ENCODE peak calls at places on chromosome 14, in eight cellular contexts. D is foreskin fibroblast; X is IMR-90; V is CD8-positive, alpha-beta T cell; E is endodermal cell; I is tibial artery; H is esophagus muscularis mucosa; P is suprapubic skin. S is an unnamed sample.

GRCh38 chr14:37417833-37418232 is 177.2 kb downstream of the FOXA1 start:
- DNase-seq in I (no peak), E (no peak), P (no peak), D (no peak), H (no peak), X (no peak), V (no peak), S (no peak)

GRCh38 chr14:95432152-95433093 is 84.0 kb downstream of the SYNE3 start:
- DNase-seq in V (no peak), X (peak), D (no peak), P (peak), H (no peak), I (no peak), E (peak), S (no peak)

GRCh38 chr14:36454599-36455240 is 65.3 kb downstream of the NKX2-1 start:
- DNase-seq in X (no peak), V (no peak), E (no peak), P (no peak), I (no peak), H (no peak), D (no peak), S (no peak)

GRCh38 chr14:73324536-73324932 is 87.2 kb downstream of the PAPLN start:
- DNase-seq in E (no peak), X (no peak), D (no peak), V (no peak), I (no peak), H (no peak), P (no peak), S (no peak)

GRCh38 chr14:88667555-88668273 is 104.9 kb downstream of the ZC3H14 start:
- DNase-seq in D (peak), E (peak), P (no peak), I (peak), X (peak), H (no peak), V (peak), S (peak)

GRCh38 chr14:69133206-69134125 is 19.5 kb downstream of the DCAF5 start:
- DNase-seq in P (no peak), D (peak), H (no peak), X (peak), I (no peak), V (no peak), E (no peak), S (no peak)

GRCh38 chr14:104998801-104999200 is 13.2 kb downstream of the CLBA1 start:
- DNase-seq in X (no peak), I (no peak), D (no peak), H (no peak), P (no peak), E (no peak), V (no peak), S (no peak)

GRCh38 chr14:103398427-103399195 is 13.4 kb downstream of the MARK3 start:
- DNase-seq in V (no peak), D (peak), P (no peak), I (no peak), H (no peak), X (peak), E (no peak), S (no peak)

GRCh38 chr14:66005899-66006434 is 480.2 kb upstream of the CCDC196 start:
- DNase-seq in D (no peak), E (no peak), H (no peak), P (no peak), V (no peak), X (no peak), I (no peak), S (no peak)

GRCh38 chr14:71661441-71661840 is 270.8 kb upstream of the RGS6 start:
- DNase-seq in E (no peak), V (no peak), H (no peak), X (no peak), D (no peak), I (no peak), P (no peak), S (no peak)

GRCh38 chr14:56099081-56099797 is 19.0 kb upstream of the PELI2 start:
- DNase-seq in D (no peak), X (no peak), V (no peak), E (no peak), I (no peak), H (no peak), P (no peak), S (no peak)

GRCh38 chr14:103520657-103521437 is 1.8 kb downstream of the CKB start:
- DNase-seq in V (peak), E (peak), D (peak), H (no peak), I (peak), X (peak), P (peak), S (no peak)

GRCh38 chr14:31229638-31230229 is 22.1 kb upstream of the HECTD1 start:
- DNase-seq in H (peak), X (peak), E (peak), P (peak), D (peak), V (no peak), I (peak), S (peak)

GRCh38 chr14:47154276-47154797 is 502.8 kb upstream of the RPL10L start:
- DNase-seq in E (no peak), P (no peak), V (no peak), X (no peak), D (no peak), I (no peak), H (no peak), S (no peak)

GRCh38 chr14:59918824-59919581 is 941 bp upstream of the LRRC9 start:
- DNase-seq in V (no peak), I (peak), X (peak), P (no peak), E (no peak), H (no peak), D (no peak), S (peak)

GRCh38 chr14:56813143-56813551 is 2.9 kb upstream of the OTX2 start:
- DNase-seq in P (no peak), V (no peak), E (peak), X (no peak), D (no peak), H (no peak), I (no peak), S (no peak)

GRCh38 chr14:68364823-68365222 is 428.0 kb downstream of the ZFP36L1 start:
- DNase-seq in V (no peak), D (no peak), X (no peak), E (peak), P (no peak), H (no peak), I (no peak), S (no peak)

GRCh38 chr14:34593740-34594375 is 36.1 kb downstream of the SNX6 start:
- DNase-seq in X (peak), V (no peak), H (no peak), P (peak), D (peak), I (peak), E (no peak), S (no peak)

GRCh38 chr14:88245321-88245720 is 77.7 kb downstream of the KCNK10 start:
- DNase-seq in H (no peak), I (no peak), D (no peak), X (no peak), P (no peak), V (no peak), E (no peak), S (no peak)

GRCh38 chr14:55604900-55605418 is 25.0 kb downstream of the KTN1 start:
- DNase-seq in H (no peak), V (no peak), P (no peak), I (no peak), X (no peak), E (no peak), D (no peak), S (no peak)

GRCh38 chr14:72926292-72927028 is at the start of gene DCAF4:
- DNase-seq in P (peak), V (peak), E (peak), D (peak), X (peak), H (peak), I (peak), S (peak)

GRCh38 chr14:106010783-106011182 is 484.4 kb downstream of the TMEM121 start:
- DNase-seq in X (no peak), E (no peak), I (no peak), H (peak), D (no peak), V (no peak), P (no peak), S (no peak)

GRCh38 chr14:73344304-73344703 is 107.0 kb downstream of the PAPLN start:
- DNase-seq in D (no peak), X (peak), H (no peak), E (no peak), P (no peak), I (no peak), V (no peak), S (no peak)

GRCh38 chr14:59294662-59294992 is 106.2 kb downstream of the DAAM1 start:
- DNase-seq in P (no peak), X (peak), I (no peak), D (no peak), V (no peak), E (no peak), H (no peak), S (peak)

GRCh38 chr14:51424569-51425251 is 184.7 kb downstream of the TMX1 start:
- DNase-seq in D (peak), I (no peak), V (no peak), H (no peak), P (no peak), X (peak), E (no peak), S (no peak)

GRCh38 chr14:71322660-71323250 is 415.5 kb downstream of the PCNX1 start:
- DNase-seq in H (no peak), V (no peak), I (no peak), X (peak), D (peak), E (no peak), P (no peak), S (peak)

GRCh38 chr14:20427231-20428009 is 8.5 kb downstream of the KLHL33 start:
- DNase-seq in X (peak), I (no peak), H (no peak), P (no peak), D (peak), V (no peak), E (peak), S (no peak)

GRCh38 chr14:103880986-103881926 is 33.9 kb upstream of the PPP1R13B start:
- DNase-seq in E (no peak), I (no peak), P (no peak), V (no peak), H (no peak), D (no peak), X (no peak), S (no peak)

GRCh38 chr14:89509891-89510290 is 92.9 kb upstream of the FOXN3 start:
- DNase-seq in D (peak), V (no peak), P (no peak), E (peak), I (no peak), X (peak), H (no peak), S (no peak)

GRCh38 chr14:60188115-60188514 is 22.9 kb upstream of the DHRS7 start:
- DNase-seq in E (no peak), H (no peak), V (no peak), X (no peak), P (no peak), D (no peak), I (no peak), S (no peak)

GRCh38 chr14:99780690-99781089 is 12.5 kb upstream of the EML1 start:
- DNase-seq in P (peak), H (no peak), X (no peak), V (no peak), E (peak), I (no peak), D (no peak), S (no peak)

GRCh38 chr14:99786423-99787051 is 6.7 kb upstream of the EML1 start:
- DNase-seq in X (no peak), V (no peak), E (no peak), I (no peak), D (no peak), H (no peak), P (peak), S (no peak)

GRCh38 chr14:99781853-99782610 is 11.2 kb upstream of the EML1 start:
- DNase-seq in P (no peak), X (no peak), D (no peak), V (no peak), E (peak), I (no peak), H (no peak), S (no peak)

GRCh38 chr14:99781091-99781490 is 12.1 kb upstream of the EML1 start:
- DNase-seq in V (no peak), D (no peak), P (peak), X (no peak), E (peak), I (no peak), H (no peak), S (no peak)

GRCh38 chr14:99784508-99784907 is 8.7 kb upstream of the EML1 start:
- DNase-seq in P (peak), H (no peak), I (no peak), E (peak), X (no peak), V (no peak), D (no peak), S (no peak)
- TF ChIP-seq CTCF in P (no peak), H (no peak), I (no peak), E (no peak), X (no peak), V (no peak), D (no peak), S (no peak)

DNA sequence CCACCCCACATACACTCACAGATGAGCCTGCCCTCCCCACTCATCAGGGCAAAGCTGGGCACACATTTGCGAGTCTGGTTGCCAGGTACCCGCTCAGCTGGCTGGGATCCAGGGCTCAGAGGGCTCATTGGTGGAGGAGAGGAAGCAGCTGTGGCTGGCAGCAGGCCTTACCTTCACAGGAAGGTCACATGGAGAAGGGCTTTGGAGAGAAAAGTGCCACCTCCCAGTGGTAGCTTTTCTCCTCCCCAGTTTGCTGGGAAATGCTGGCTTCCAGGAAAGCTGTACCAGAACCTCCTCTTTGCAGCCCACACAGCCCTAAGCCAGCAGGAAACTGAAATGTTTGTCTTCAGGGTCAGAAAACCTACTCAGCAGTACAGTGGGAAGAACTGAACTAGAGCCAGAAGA is 55.6 kb downstream of the LGMN start:
- DNase-seq in V (peak), D (no peak), P (no peak), I (peak), E (no peak), X (peak), H (no peak), S (no peak)
- TF ChIP-seq CTCF in V (no peak), D (no peak), P (no peak), I (no peak), E (no peak), X (no peak), H (no peak), S (no peak)

DNA sequence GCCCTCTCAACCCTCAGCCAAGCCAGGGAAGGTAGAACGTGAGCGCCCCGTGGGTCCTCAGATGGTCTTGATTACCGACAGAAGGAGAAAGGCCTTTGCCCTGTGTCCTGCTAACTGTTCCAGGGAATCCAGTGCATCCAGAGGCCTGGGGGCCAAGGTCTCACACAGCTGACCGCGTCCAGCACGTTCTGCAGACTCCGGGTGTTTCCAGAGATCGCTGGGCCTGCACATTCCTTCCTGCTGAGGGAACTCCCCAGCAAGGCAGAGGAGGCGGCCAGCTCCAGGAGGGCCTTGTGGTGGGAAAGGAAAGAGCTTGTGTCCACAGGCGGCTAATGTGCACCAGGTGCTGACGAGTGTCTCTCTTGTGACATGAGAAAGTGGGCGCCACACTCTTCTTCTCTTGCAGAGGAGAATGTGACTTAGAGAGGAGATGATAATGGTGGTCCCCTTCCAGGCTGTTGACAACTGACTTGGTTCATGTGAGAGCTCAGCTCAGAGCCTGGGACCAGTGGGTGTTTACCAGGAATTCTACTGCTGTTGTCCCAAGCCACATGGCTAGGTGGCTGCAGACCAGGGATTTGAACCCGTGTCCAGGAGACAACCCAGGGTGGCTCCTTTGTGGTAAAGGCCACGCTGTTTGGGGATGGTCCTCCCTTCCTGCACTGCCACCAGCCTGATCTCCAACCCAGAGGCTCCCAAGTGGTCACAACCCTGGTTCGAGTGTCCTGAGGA is 46.8 kb upstream of the DLK1 start:
- DNase-seq in I (no peak), H (no peak), V (no peak), X (peak), E (no peak), P (no peak), D (peak), S (peak)
- TF ChIP-seq CTCF in I (no peak), H (no peak), V (no peak), X (peak), E (peak), P (no peak), D (peak), S (peak)

DNA sequence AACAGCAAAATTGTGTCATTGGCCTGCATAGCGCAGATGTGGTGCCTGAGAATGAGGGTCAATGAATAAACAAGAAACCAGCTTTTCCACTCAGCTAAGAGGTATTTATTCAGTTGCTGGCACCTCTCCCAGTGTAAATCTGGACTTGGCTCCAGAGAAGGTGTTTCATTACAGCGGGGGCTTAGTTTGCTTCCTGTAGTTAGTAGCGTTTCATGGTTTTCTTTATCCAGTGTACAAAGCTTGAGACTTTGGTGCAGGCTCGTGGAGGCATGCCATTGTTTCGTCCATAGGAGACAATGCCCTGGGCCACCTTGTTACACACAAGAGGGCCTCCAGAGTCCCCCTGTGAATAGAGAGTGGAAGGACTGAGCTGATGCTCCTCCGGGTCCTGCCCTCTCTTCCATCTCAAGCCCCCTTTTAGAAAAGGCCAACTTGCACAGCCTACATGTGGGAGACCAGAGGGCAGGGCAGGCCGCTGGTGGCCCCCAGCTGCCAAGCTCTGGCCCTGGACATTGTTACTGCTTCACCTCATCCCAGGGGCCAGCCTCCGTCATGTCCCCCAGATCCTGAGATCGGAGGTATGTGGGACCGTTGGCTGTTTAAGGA is 3.0 kb downstream of the GZMB start:
- DNase-seq in I (no peak), E (no peak), P (no peak), V (no peak), X (peak), D (no peak), H (peak), S (no peak)
- TF ChIP-seq CTCF in I (no peak), E (no peak), P (no peak), V (no peak), X (no peak), D (no peak), H (no peak), S (no peak)

GRCh38 chr14:100641274-100641860 is 54.1 kb upstream of the BEGAIN start:
- DNase-seq in I (no peak), X (no peak), V (no peak), D (no peak), E (no peak), P (no peak), H (no peak), S (no peak)
- TF ChIP-seq CTCF in I (no peak), X (no peak), V (no peak), D (no peak), E (peak), P (no peak), H (no peak), S (no peak)

DNA sequence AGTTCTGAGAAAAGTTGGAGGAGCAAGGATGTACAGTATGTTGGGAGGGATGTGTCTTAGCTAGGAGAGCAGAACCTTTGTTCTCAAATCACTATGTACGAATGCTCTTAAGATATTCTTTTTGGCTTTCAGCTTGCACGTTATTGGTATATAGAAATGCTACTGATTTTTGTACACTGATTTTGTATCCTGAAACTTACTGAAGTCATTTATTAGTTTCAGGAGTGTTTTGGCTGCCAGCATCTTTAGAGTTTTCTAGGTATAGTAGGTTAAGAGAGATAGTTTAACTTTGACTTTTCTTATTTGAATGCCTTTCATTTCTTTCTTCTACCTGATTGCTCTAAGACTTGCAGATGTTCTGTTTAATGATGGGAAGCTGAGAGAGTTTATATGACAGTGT is 442.8 kb upstream of the FBXO33 start:
- DNase-seq in H (no peak), P (no peak), X (no peak), D (no peak), E (no peak), I (no peak), V (no peak), S (no peak)
- TF ChIP-seq CTCF in H (no peak), P (no peak), X (no peak), D (no peak), E (no peak), I (no peak), V (no peak), S (no peak)

DNA sequence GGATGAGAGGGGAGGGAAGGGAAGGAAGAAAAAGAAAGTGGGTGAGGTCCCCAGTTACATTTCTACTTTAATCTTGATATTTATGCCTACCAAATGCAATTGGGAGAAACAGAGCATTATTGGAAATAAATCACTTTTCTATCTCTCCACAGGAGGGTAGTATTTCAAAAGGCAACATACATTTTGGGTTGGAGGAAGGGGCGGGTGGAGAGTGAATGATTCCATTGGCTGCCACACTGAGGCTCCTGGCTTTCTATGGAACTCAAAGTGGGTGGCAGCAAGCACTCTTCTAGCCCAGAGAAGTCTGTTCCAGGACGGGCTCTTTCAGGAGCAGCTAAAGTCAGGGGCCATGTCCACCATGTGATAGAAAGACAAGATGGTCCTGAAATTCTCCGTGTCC is 441.3 kb downstream of the DAD1 start:
- DNase-seq in H (no peak), P (no peak), D (no peak), V (no peak), E (no peak), I (no peak), X (no peak), S (no peak)
- TF ChIP-seq CTCF in H (no peak), P (no peak), D (no peak), V (no peak), E (no peak), I (no peak), X (no peak), S (no peak)

DNA sequence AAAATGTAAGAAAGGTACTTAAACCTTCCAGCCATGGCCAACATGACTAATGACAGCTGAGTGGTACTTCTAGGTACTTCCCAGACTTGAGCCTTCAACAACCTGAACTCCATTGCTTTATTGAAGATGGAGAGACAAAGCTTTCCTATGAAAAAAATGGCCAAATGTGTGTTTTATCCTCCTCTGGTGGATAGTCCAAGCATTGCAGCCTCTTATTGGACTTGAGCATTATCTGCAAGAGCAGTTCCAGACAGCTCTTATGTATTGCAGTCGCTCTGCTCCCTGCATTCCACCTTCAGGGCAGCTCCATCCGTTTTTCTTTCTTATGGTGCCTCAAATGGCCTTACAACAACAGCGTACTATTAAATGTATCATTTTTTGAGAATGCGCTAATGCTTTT is 588.2 kb downstream of the NRXN3 start:
- DNase-seq in H (no peak), X (peak), V (no peak), D (no peak), I (no peak), E (peak), P (no peak), S (no peak)
- TF ChIP-seq CTCF in H (no peak), X (peak), V (no peak), D (peak), I (peak), E (peak), P (no peak), S (peak)